ENCODE peak calls at places on chromosomes 6 and 20, in four cellular contexts. X is K562, M is HepG2, V is HCT116. T is an unnamed sample.

GRCh38 chr6:157579467-157580031 is 198.6 kb downstream of the ZDHHC14 start:
- DNase-seq in X (no peak), M (no peak), V (no peak), T (peak)

GRCh38 chr6:8274240-8274639 is 161.1 kb downstream of the SLC35B3 start:
- DNase-seq in X (no peak), M (no peak), V (no peak), T (no peak)

GRCh38 chr6:52340603-52340880 is 21.4 kb upstream of the PAQR8 start:
- DNase-seq in X (no peak), M (no peak), V (no peak), T (no peak)

GRCh38 chr20:1702288-1702687 is 44.7 kb upstream of the SIRPG start:
- DNase-seq in X (no peak), M (no peak), V (no peak), T (no peak)

GRCh38 chr6:47736083-47736700 is 37.8 kb downstream of the ADGRF4 start:
- DNase-seq in X (no peak), M (no peak), V (no peak), T (no peak)

GRCh38 chr6:38713812-38714211 is 1.3 kb upstream of the DNAH8 start:
- DNase-seq in X (no peak), M (no peak), V (no peak), T (no peak)

GRCh38 chr20:326645-327031 is 1.3 kb downstream of the SOX12 start:
- DNase-seq in X (peak), M (no peak), V (no peak), T (no peak)

GRCh38 chr6:163335671-163336545 is 78.6 kb upstream of the QKI start:
- DNase-seq in X (no peak), M (no peak), V (no peak), T (no peak)

GRCh38 chr20:22288957-22289356 is 295.4 kb downstream of the FOXA2 start:
- DNase-seq in X (no peak), M (no peak), V (no peak), T (no peak)

GRCh38 chr6:53724501-53724900 is 58.9 kb upstream of the KLHL31 start:
- DNase-seq in X (no peak), M (no peak), V (no peak), T (no peak)

GRCh38 chr6:170234419-170234818 is 56.5 kb downstream of the DLL1 start:
- DNase-seq in X (no peak), M (no peak), V (no peak), T (no peak)

GRCh38 chr6:155264704-155265320 is 999 bp downstream of the CLDN20 start:
- DNase-seq in X (no peak), M (no peak), V (no peak), T (no peak)

GRCh38 chr6:43491750-43492661 is 14.6 kb downstream of the TJAP1 start:
- DNase-seq in X (no peak), M (no peak), V (no peak), T (no peak)

GRCh38 chr6:127249619-127250018 is 17.0 kb upstream of the RNF146 start:
- DNase-seq in X (no peak), M (no peak), V (no peak), T (no peak)

GRCh38 chr6:142884214-142885035 is 60.6 kb downstream of the HIVEP2 start:
- DNase-seq in X (no peak), M (no peak), V (no peak), T (no peak)

GRCh38 chr20:2932497-2932896 is 59.2 kb downstream of the PTPRA start:
- DNase-seq in X (no peak), M (no peak), V (no peak), T (no peak)

GRCh38 chr6:139117734-139118133 is 17.1 kb upstream of the HECA start:
- DNase-seq in X (no peak), M (no peak), V (no peak), T (no peak)

GRCh38 chr20:44111712-44112335 is 75.2 kb downstream of the JPH2 start:
- DNase-seq in X (no peak), M (no peak), V (no peak), T (no peak)

GRCh38 chr6:146028250-146028789 is 542 bp upstream of the GRM1 start:
- DNase-seq in X (peak), M (peak), V (no peak), T (no peak)

GRCh38 chr20:49762940-49763766 is 49.5 kb upstream of the B4GALT5 start:
- DNase-seq in X (peak), M (no peak), V (no peak), T (no peak)

GRCh38 chr6:55208469-55208868 is 34.2 kb downstream of the HCRTR2 start:
- DNase-seq in X (no peak), M (no peak), V (no peak), T (no peak)

GRCh38 chr6:130189691-130190459 is 32.9 kb downstream of the SAMD3 start:
- DNase-seq in X (no peak), M (no peak), V (no peak), T (no peak)

GRCh38 chr6:33915134-33915533 is 111.3 kb upstream of the MLN start:
- DNase-seq in X (no peak), M (no peak), V (no peak), T (no peak)

GRCh38 chr6:11994875-11995461 is 17.1 kb upstream of the HIVEP1 start:
- DNase-seq in X (peak), M (no peak), V (no peak), T (no peak)

DNA sequence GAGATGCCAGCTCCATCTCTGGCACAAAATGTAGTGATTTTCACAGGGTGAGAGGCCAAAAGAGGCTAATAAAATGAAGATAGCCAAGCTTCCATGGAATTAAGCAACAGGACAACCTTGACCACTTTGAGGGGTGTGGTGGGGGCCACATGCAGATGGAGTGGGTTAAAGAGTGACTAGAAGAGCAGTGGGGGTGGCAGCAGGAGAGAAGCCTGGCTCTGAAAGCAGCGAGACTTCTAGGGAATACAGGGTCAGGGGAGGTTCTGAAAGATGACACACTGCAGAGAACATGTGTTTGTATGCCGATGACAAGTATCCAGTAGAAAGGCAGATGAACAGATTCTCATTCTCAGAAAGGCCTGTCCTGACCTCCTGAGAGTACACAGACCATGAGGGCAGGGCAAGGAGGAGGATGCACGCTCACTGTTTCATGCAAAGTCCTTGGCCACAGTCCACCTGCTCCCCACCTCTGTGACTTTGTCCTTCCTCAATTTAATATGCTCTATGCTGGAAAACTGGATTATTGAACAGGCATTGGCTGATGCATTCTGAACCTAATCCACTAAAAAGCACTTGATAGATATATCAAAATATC is 2.8 kb downstream of the LPA start:
- DNase-seq in X (no peak), M (no peak), V (no peak), T (no peak)
- H3K27ac ChIP-seq in X (no peak), M (no peak), V (no peak), T (no peak)

DNA sequence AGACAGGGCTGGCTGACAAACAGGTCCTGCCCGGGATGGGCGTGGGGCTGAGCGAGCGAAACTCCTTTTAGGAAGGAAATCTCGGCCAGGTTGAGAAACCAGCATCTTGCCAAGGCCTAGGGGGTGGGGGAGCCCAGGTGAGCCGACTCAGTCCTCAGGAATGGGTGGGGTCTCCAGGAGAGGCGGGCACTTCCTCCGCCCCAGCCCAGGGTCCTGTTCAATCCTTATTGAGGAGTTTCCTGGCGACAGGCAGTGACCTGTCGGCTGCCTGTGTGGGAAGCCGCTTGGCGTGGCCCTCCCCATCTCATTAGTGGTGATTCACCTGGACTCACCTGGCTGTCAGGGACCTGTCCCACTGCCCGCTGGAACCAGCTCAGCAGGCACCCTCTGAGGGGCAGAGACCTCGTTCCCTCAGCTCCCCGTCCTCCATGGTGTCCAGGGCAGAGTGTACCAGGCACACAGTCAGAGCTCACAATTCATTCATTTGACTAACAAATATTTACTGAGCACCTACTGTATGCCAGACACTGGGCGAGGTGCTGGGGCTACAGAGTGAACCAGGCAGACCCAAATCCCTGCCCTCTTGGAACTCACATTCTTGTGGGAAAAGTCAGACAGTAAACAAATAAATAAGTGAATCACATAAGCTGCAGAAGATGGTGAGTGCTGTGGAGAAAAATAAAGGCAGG is 51.1 kb downstream of the FGD2 start:
- DNase-seq in X (no peak), M (peak), V (peak), T (no peak)
- TF ChIP-seq TCF7L2 in X (no peak), M (no peak), V (no peak), T (no peak)

DNA sequence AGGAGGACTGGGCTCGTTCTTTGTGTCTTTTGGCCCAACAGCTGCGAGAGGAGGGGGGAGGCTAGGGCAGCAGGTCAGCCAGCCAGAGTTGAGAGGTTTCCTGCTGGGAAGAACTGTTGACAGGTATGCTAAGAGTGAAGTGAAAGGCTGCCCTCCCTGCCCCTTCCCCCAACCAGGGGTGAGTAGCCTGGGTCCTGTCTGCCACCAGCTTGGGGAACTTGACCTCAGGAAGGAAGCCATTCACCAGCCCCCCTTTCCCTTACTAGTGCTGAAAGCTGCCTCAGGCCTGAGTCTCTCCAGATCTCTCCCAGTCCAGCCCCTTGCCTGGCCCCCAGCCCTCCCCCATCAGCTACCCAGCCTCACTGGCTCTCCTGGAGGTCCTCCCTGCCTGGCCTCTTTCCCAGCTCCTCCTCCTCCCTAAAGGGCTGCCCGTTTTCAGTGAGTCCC is 20.7 kb upstream of the ZNF76 start:
- DNase-seq in X (no peak), M (no peak), V (no peak), T (no peak)
- H3K27ac ChIP-seq in X (no peak), M (no peak), V (no peak), T (no peak)

DNA sequence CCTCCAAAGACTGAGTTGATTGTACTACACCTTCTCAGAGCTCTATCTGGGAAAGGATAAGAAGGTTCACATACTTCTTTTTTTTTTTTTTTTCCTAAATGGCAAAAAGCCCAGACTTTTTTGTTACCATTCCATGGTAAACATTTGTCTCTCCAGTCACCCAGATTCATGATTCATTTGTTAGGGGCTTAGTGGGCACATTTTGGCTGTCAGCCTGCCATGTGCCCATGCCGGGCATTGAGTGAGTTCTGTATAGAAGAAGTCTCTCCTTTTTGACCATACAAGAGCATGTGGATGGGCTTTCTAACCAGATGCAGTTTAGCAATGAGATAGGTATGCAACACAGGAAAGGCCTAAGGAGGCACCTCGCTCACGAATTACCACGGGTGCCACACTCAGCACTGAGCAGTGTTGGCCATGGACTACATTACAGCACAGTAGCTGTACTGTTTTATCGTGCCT is 447.5 kb upstream of the HSF2 start:
- DNase-seq in X (no peak), M (no peak), V (no peak), T (peak)
- TF ChIP-seq TCF7L2 in X (no peak), M (no peak), V (no peak), T (no peak)

DNA sequence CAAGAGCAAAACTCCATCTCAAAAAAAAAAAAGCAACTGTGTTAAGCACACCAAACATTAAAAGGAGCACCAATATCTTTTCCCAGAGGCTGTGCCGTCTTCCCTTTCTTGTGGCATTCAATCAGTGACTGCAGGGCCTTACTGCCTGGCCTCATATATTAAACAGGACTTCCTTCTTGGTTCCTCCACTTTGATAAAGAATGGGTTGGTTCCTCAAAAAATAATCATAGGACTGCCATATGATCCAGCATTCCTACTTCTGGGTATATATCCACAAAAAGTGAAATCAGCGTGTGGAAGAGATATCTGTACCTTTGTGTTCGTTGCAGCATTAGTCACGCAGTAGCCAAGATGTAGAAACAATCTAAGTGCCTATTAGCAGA is 40.3 kb upstream of the GFOD1 start:
- DNase-seq in X (no peak), M (no peak), V (no peak), T (no peak)
- H3K27ac ChIP-seq in X (no peak), M (no peak), V (no peak), T (no peak)

T was measured in Panc1.